ENCODE peak calls at places on chromosomes 5 and 9, in five cellular contexts. E, Q, B, L and D are unnamed samples. For H3K4me1, the result is how much of the 10 kb centered on the place peaks cover.

GRCh38 chr5:133360693-133361479 is 251.5 kb downstream of the FSTL4 start:
- DNase-seq in B (no peak), E (no peak), L (peak), Q (no peak), D (no peak)

GRCh38 chr9:133958756-133959155 is 33.4 kb downstream of the VAV2 start:
- DNase-seq in L (no peak), E (no peak), B (no peak), Q (no peak), D (no peak)

GRCh38 chr9:90016272-90016671 is 411.5 kb downstream of the GADD45G start:
- DNase-seq in E (no peak), L (no peak), Q (no peak), B (no peak), D (no peak)

GRCh38 chr5:6827815-6828214 is 114.6 kb downstream of the TENT4A start:
- DNase-seq in B (no peak), Q (no peak), L (no peak), E (no peak), D (no peak)

GRCh38 chr5:157106668-157107461 is 2.0 kb downstream of the HAVCR2 start:
- DNase-seq in B (no peak), L (peak), Q (no peak), E (no peak), D (no peak)

GRCh38 chr9:34272146-34272545 is 56.9 kb downstream of the KIF24 start:
- DNase-seq in B (no peak), Q (no peak), E (no peak), L (no peak), D (no peak)

GRCh38 chr9:34654317-34655083 is 2.5 kb downstream of the IL11RA start:
- DNase-seq in Q (no peak), L (no peak), E (peak), B (no peak), D (no peak)

GRCh38 chr5:180640765-180641565 is 8.4 kb downstream of the FLT4 start:
- DNase-seq in E (peak), L (no peak), Q (no peak), B (no peak), D (no peak)

GRCh38 chr5:96226941-96227552 is 206.0 kb downstream of the PCSK1 start:
- DNase-seq in Q (no peak), B (peak), L (peak), E (no peak), D (no peak)

GRCh38 chr5:2515180-2515809 is 236.2 kb downstream of the IRX2 start:
- DNase-seq in Q (no peak), E (no peak), L (peak), B (no peak), D (no peak)

GRCh38 chr9:136494531-136495215 is 11.8 kb upstream of the SEC16A start:
- DNase-seq in Q (no peak), L (no peak), E (no peak), B (no peak), D (no peak)

GRCh38 chr5:171250738-171251137 is 58.3 kb upstream of the TLX3 start:
- DNase-seq in Q (no peak), L (no peak), E (no peak), B (no peak), D (no peak)

GRCh38 chr5:151772868-151773561 is 1.3 kb downstream of the G3BP1 start:
- DNase-seq in L (peak), Q (no peak), E (no peak), B (no peak), D (no peak)

GRCh38 chr9:131282175-131282574 is 5.9 kb upstream of the FAM78A start:
- DNase-seq in B (no peak), E (no peak), L (no peak), Q (no peak), D (no peak)

GRCh38 chr5:53970510-53970909 is 339.9 kb downstream of the ARL15 start:
- DNase-seq in Q (no peak), E (no peak), L (no peak), B (no peak), D (no peak)

GRCh38 chr9:115999498-115999897 is 154.1 kb upstream of the PAPPA start:
- DNase-seq in E (no peak), B (no peak), L (no peak), Q (no peak), D (no peak)

GRCh38 chr5:173243808-173244305 is 8.9 kb upstream of the NKX2-5 start:
- DNase-seq in Q (no peak), E (no peak), B (no peak), L (no peak), D (no peak)

GRCh38 chr5:171342362-171343111 is 33.5 kb downstream of the TLX3 start:
- DNase-seq in L (no peak), B (peak), E (peak), Q (no peak), D (peak)

GRCh38 chr5:9661316-9662015 is 31.3 kb upstream of the TAS2R1 start:
- DNase-seq in E (no peak), Q (no peak), B (no peak), L (no peak), D (no peak)

GRCh38 chr5:148729182-148729581 is 74.9 kb upstream of the HTR4 start:
- DNase-seq in Q (no peak), L (no peak), B (no peak), E (no peak), D (no peak)

GRCh38 chr5:76384189-76384588 is 18.9 kb upstream of the IQGAP2 start:
- DNase-seq in B (no peak), E (no peak), L (no peak), Q (no peak), D (no peak)
- H3K4me1 ChIP-seq in B (under half), E (under half), L (under half), Q (under half), D (under half)

DNA sequence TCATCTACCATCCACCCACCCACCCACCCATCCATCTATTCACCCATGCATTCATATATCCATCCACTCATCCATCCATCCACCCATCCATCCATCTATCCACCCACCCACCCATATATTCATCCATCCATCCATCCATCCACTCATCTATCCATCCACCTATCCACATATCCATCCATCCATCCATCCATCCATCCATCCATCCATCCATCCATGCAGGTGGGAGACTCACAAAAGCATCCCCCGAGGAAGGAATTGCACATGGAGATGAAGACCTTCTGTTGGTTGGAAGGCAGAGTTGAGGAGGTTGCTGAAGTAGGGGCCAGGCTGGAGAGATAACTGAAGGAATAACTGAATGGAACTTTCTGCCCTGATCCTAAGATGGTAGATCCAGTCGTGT is 126.9 kb downstream of the RGS3 start:
- DNase-seq in Q (no peak), B (no peak), L (no peak), E (no peak), D (no peak)
- H3K4me1 ChIP-seq in Q (under half), B (under half), L (under half), E (under half), D (under half)

DNA sequence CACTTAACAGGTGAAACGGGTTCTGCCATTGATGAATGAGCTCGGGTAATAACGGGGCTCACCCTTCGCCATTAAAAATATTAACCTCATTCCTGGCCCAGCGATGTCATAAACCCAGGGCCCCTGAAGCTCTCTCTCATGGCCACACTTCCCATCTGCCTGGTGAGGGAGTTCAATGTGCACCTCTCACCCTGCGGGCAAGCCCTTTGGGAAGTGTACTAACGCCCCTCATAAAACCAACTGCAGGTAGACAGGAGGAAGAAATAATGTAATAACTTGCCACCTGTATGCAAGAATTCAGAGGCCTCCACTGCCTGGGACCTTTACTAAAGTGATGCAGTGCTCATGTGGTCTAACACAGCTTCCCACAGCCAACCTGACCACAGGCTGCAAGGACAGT is 35.1 kb downstream of the SHB start:
- DNase-seq in B (no peak), Q (no peak), L (no peak), E (peak), D (no peak)
- H3K4me1 ChIP-seq in B (under half), Q (half or more), L (under half), E (under half), D (under half)

GRCh38 chr9:123266655-123267421 is 1.5 kb downstream of the STRBP start:
- DNase-seq in B (no peak), E (no peak), Q (no peak), L (no peak), D (no peak)
- H3K4me1 ChIP-seq in B (under half), E (under half), Q (under half), L (under half), D (under half)

GRCh38 chr5:87300744-87301143 is 33.1 kb downstream of the RASA1 start:
- DNase-seq in Q (no peak), E (no peak), L (peak), B (no peak), D (no peak)
- H3K4me1 ChIP-seq in Q (under half), E (under half), L (under half), B (under half), D (under half)

GRCh38 chr9:121304707-121305106 is 36.7 kb downstream of the GSN start:
- DNase-seq in E (no peak), B (no peak), Q (no peak), L (no peak), D (no peak)
- H3K4me1 ChIP-seq in E (under half), B (under half), Q (under half), L (under half), D (under half)

GRCh38 chr5:1136814-1137213 is 25.0 kb upstream of the SLC12A7 start:
- DNase-seq in L (no peak), B (no peak), E (no peak), Q (no peak), D (no peak)
- H3K4me1 ChIP-seq in L (under half), B (under half), E (under half), Q (under half), D (under half)

DNA sequence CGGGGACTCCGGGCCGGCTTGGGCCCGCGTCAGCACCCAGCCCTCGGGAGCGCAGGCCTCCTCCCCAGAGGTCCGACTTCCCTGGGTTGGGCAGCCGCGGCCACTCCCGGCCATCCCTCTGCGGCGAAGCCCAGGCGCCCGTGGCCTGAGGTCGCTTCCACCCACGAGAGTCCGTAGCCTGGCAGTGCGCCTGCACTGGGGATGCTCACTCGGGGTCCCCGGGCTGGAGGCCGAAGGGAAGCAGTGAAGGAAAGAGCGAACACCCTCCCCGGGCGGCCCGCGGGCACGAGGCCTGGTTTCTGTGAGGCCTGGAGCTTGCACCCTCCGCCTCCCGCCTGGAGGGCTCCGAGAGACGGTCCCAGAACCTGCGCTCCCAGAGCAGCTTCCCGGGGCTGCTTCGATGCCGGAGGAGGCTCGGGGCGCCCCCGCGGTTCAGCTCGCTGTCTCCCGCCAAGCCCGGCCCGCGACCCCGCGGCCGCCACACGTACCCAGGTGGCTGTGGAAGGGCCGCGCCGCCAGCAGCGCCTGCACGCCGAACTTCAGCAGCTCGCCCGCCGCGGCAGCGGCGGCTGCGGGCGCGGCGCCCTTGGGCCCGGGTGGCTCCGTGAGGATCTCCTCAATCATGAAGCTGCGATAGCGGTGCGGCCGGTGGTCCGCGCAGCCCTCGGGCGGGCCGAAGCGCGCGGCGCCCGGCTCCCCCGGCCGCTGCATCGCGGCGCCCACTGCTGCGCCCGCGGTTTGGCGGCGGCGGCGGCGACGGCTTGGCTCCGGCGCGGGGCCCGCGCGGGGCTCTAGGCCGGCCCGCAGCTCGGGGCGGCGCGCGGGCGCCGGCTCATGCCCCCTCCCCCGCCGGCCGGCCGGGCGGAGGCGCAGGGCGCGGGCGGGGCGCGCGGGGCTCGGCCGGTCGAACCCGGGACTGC is at the start of gene BARX1:
- DNase-seq in Q (no peak), L (no peak), B (no peak), E (no peak), D (no peak)
- H3K4me1 ChIP-seq in Q (under half), L (under half), B (under half), E (under half), D (half or more)